ENCODE peak calls at places on chromosomes 13 and 19, in seven cellular contexts. I, H, F, K, W, Q and P are unnamed samples.

GRCh38 chr13:101575591-101575990 is 123.1 kb downstream of the ITGBL1 start:
- DNase-seq in F (no peak), H (peak; percentile 52), Q (no peak), K (no peak), W (no peak), I (no peak), P (peak; percentile 30)

GRCh38 chr13:103731959-103732358 is 665.7 kb upstream of the SLC10A2 start:
- DNase-seq in I (no peak), K (no peak), H (no peak), F (no peak), W (no peak), Q (no peak), P (no peak)

GRCh38 chr19:4624733-4625362 is 14.5 kb upstream of the TNFAIP8L1 start:
- DNase-seq in F (peak; percentile 39), I (peak; percentile 40), W (no peak), K (no peak), H (peak; percentile 65), Q (no peak), P (peak; percentile 40)

GRCh38 chr19:38654478-38655079 is 7.1 kb downstream of the ACTN4 start:
- DNase-seq in H (peak; percentile 57), W (no peak), F (no peak), Q (no peak), I (no peak), K (no peak), P (peak; percentile 62)

GRCh38 chr13:90156390-90156789 is 1191.1 kb upstream of the MIR17HG start:
- DNase-seq in I (no peak), H (no peak), Q (no peak), F (no peak), K (no peak), W (no peak), P (no peak)

GRCh38 chr13:24228852-24229458 is 68.4 kb downstream of the SPATA13 start:
- DNase-seq in F (peak; percentile 85), K (peak; percentile 53), W (peak; percentile 75), I (peak; percentile 85), H (peak; percentile 86), Q (no peak), P (peak; percentile 53)

GRCh38 chr13:30780338-30780981 is 45.1 kb downstream of the ALOX5AP start:
- DNase-seq in K (no peak), F (no peak), H (no peak), W (no peak), Q (no peak), I (no peak), P (no peak)

GRCh38 chr19:31264379-31264778 is 84.9 kb downstream of the TSHZ3 start:
- DNase-seq in F (no peak), W (no peak), Q (no peak), K (no peak), I (no peak), H (no peak), P (no peak)

GRCh38 chr13:43058836-43059235 is 35.5 kb downstream of the DNAJC15 start:
- DNase-seq in W (no peak), F (peak; percentile 30), K (no peak), H (no peak), I (peak; percentile 62), Q (no peak), P (no peak)

GRCh38 chr19:3135961-3136683 is at the start of gene GNA15:
- DNase-seq in I (no peak), W (peak; percentile 61), F (no peak), K (no peak), H (no peak), Q (peak; percentile 59), P (no peak)

GRCh38 chr19:41696402-41697197 is 8.5 kb upstream of the CEACAM7 start:
- DNase-seq in Q (no peak), W (peak; percentile 11), F (peak; percentile 3), I (no peak), K (no peak), H (peak; percentile 12), P (peak; percentile 42)

GRCh38 chr13:60398949-60399589 is 2.0 kb downstream of the TDRD3 start:
- DNase-seq in I (peak; percentile 12), H (peak; percentile 9), Q (no peak), W (no peak), F (peak; percentile 14), K (no peak), P (no peak)

GRCh38 chr13:99528547-99528946 is 27.3 kb downstream of the TM9SF2 start:
- DNase-seq in Q (peak; percentile 7), K (no peak), F (no peak), W (no peak), I (no peak), H (peak; percentile 6), P (no peak)

GRCh38 chr13:113881614-113882265 is 17.9 kb upstream of the GAS6 start:
- DNase-seq in I (no peak), Q (no peak), H (peak; percentile 12), K (no peak), W (no peak), F (no peak), P (no peak)

GRCh38 chr13:30705672-30706071 is 29.7 kb upstream of the ALOX5AP start:
- DNase-seq in K (no peak), F (no peak), I (no peak), Q (no peak), W (no peak), H (no peak), P (no peak)

GRCh38 chr19:42143341-42144234 is 11.3 kb upstream of the POU2F2 start:
- DNase-seq in K (no peak), Q (no peak), F (peak; percentile 58), I (peak; percentile 52), H (peak; percentile 65), W (no peak), P (peak; percentile 65)

GRCh38 chr13:98997738-98998641 is 20.1 kb upstream of the DOCK9 start:
- DNase-seq in I (no peak), Q (no peak), F (no peak), W (no peak), K (no peak), H (peak; percentile 86), P (peak; percentile 95)

GRCh38 chr19:27776020-27776419 is 1436.9 kb downstream of the UQCRFS1 start:
- DNase-seq in K (no peak), W (no peak), F (peak; percentile 85), Q (no peak), I (peak; percentile 69), H (peak; percentile 53), P (peak; percentile 24)

GRCh38 chr13:83503424-83503823 is 378.9 kb downstream of the SLITRK1 start:
- DNase-seq in K (no peak), I (peak; percentile 12), Q (no peak), F (peak; percentile 47), W (no peak), H (peak; percentile 73), P (no peak)

DNA sequence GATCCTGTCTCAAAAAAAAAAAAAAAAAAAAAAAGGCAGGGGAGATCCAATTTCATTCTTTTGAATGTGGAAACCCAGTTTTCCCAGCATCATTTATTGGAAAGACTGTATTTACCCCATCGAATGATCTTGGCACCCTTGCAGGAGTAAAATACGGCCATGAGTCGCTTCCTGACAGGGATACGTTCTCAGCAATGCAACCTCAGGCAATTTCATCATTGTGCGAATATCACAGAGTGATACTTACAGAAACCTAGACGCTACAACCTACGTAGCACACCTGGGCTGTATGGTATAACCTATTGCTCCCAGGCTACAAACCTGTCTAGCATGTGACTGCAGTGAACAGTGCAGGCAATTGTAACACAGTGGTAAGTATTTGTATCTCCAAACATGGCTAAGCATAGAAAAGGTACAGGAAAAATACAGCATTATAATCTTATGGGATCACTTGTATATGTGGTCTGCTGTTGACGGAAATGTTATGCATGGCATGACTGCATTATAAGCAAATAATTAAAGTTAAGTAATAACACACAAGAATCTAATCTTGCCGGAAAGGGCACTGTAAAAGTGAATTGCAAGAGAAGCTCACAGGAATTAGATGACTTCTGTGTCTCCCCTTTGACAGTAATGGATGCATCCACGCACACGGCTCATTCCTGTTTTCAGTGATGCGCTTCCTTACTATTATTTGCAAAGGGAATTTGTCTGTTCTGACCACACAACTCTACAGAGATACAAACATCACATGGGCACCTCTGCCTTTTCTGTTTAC is 24.0 kb downstream of the RFX2 start:
- DNase-seq in F (peak; percentile 78), I (peak; percentile 71), Q (no peak), W (no peak), H (peak; percentile 63), K (no peak), P (no peak)
- H3K4me3 ChIP-seq in F (no peak overlapping the region), I (no peak overlapping the region), Q (peak overlapping the region; percentile 19), W (no peak overlapping the region), H (no peak overlapping the region), K (no peak overlapping the region), P (no peak overlapping the region)

GRCh38 chr19:13840751-13841338 is 36.1 kb upstream of the NANOS3 start:
- DNase-seq in H (no peak), W (no peak), Q (no peak), I (peak; percentile 32), F (no peak), K (peak; percentile 40), P (no peak)

GRCh38 chr19:13838943-13839192 is 38.1 kb upstream of the NANOS3 start:
- DNase-seq in H (no peak), I (no peak), F (no peak), Q (no peak), W (no peak), K (peak; percentile 84), P (peak; percentile 65)

GRCh38 chr19:13839193-13839937 is 37.6 kb upstream of the NANOS3 start:
- DNase-seq in F (peak; percentile 86), W (no peak), K (peak; percentile 91), Q (peak; percentile 81), H (peak; percentile 94), I (peak; percentile 87), P (peak; percentile 83)

GRCh38 chr19:13841339-13842293 is 35.3 kb upstream of the NANOS3 start:
- DNase-seq in W (no peak), K (peak; percentile 50), F (no peak), Q (peak; percentile 33), H (peak; percentile 68), I (peak; percentile 49), P (peak; percentile 62)

GRCh38 chr19:13839938-13840750 is 36.8 kb upstream of the NANOS3 start:
- DNase-seq in H (peak; percentile 88), K (no peak), W (no peak), I (peak; percentile 54), F (no peak), Q (peak; percentile 47), P (no peak)
- H3K4me3 ChIP-seq in H (peak overlapping the region; percentile 93), K (peak overlapping the region; percentile 77), W (no peak overlapping the region), I (peak overlapping the region; percentile 88), F (peak overlapping the region; percentile 88), Q (peak overlapping the region; percentile 88), P (peak overlapping the region; percentile 94)

GRCh38 chr19:8333771-8334457 is 9.1 kb downstream of the KANK3 start:
- DNase-seq in H (no peak), Q (no peak), F (no peak), I (no peak), W (no peak), K (peak; percentile 38), P (no peak)
- H3K4me3 ChIP-seq in H (no peak overlapping the region), Q (no peak overlapping the region), F (no peak overlapping the region), I (no peak overlapping the region), W (no peak overlapping the region), K (no peak overlapping the region), P (no peak overlapping the region)

GRCh38 chr19:19192910-19193423 is 909 bp downstream of the RFXANK start:
- DNase-seq in H (no peak), Q (no peak), K (no peak), F (peak; percentile 11), I (peak; percentile 7), W (no peak), P (no peak)

GRCh38 chr19:19191920-19192882 is at the start of the genes BORCS8 and RFXANK:
- DNase-seq in I (peak; percentile 99), Q (peak; percentile 97), H (peak; percentile 100), K (peak; percentile 98), F (peak; percentile 99), W (peak; percentile 99), P (peak; percentile 100)

DNA sequence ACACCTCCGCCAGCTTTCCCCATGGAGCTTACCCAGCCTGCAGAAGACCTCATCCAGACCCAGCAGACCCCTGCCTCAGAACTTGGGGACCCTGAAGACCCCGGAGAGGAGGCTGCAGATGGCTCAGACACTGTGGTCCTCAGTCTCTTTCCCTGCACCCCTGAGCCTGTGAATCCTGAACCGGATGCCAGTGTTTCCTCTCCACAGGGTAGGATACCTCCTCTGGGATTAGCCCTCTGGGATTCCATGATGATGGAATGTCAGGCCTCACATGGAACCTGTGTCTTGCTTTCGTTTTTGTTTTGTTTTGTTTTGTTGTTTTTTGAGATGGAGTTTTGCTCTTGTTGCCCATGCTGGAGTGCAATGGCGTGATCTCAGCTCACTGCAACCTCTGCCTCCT is 1.9 kb downstream of the RFXANK start:
- DNase-seq in H (no peak), K (no peak), W (no peak), F (no peak), I (no peak), Q (no peak), P (no peak)
- H3K4me3 ChIP-seq in H (peak overlapping the region; percentile 79), K (peak overlapping the region; percentile 73), W (peak overlapping the region; percentile 92), F (peak overlapping the region; percentile 99), I (no peak overlapping the region), Q (no peak overlapping the region), P (no peak overlapping the region)